ENCODE peak calls at places on chromosomes 12 and 14, in ten cellular contexts. H, U, K, E, T, W, R, J, O and V are unnamed samples.
A peak's percentile ranks its signal among the peaks of the same experiment; 100 is the strongest.

GRCh38 chr12:75528272-75528671 is 16.9 kb upstream of the KRR1 start:
- DNase-seq in O (no peak), R (no peak), H (no peak), K (no peak), E (no peak), T (no peak), J (no peak), W (no peak), U (no peak), V (no peak)

GRCh38 chr12:111766608-111767361 is at the start of gene ALDH2:
- DNase-seq in H (peak; percentile 84), J (peak; percentile 88), U (peak; percentile 99), T (no peak), E (peak; percentile 89), O (no peak), K (peak; percentile 91), W (peak; percentile 77), R (peak; percentile 60), V (no peak)

GRCh38 chr12:3218846-3219632 is 141.9 kb downstream of the TSPAN9 start:
- DNase-seq in E (no peak), O (no peak), H (no peak), T (no peak), K (no peak), W (no peak), J (no peak), U (no peak), R (no peak), V (no peak)

GRCh38 chr14:99654235-99655000 is 9.5 kb downstream of the HHIPL1 start:
- DNase-seq in U (no peak), K (peak; percentile 90), J (no peak), O (no peak), H (peak; percentile 52), T (no peak), R (no peak), E (no peak), W (no peak), V (no peak)

GRCh38 chr12:66763453-66763852 is 84.6 kb upstream of the GRIP1 start:
- DNase-seq in J (no peak), K (no peak), W (no peak), R (no peak), T (no peak), H (no peak), O (no peak), U (no peak), E (no peak), V (no peak)

GRCh38 chr12:123266679-123267277 is 4.9 kb downstream of the CDK2AP1 start:
- DNase-seq in O (no peak), E (no peak), T (no peak), R (no peak), W (no peak), H (no peak), K (no peak), J (no peak), U (no peak), V (no peak)

GRCh38 chr12:41460906-41461305 is 272.8 kb downstream of the PDZRN4 start:
- DNase-seq in W (no peak), R (no peak), O (no peak), U (no peak), J (no peak), E (no peak), K (no peak), T (no peak), H (no peak), V (no peak)

GRCh38 chr12:24741216-24741615 is 207.7 kb downstream of the BCAT1 start:
- DNase-seq in E (no peak), H (no peak), W (no peak), T (no peak), R (no peak), J (no peak), O (no peak), K (no peak), U (no peak), V (no peak)

GRCh38 chr12:11839093-11839641 is 189.7 kb downstream of the ETV6 start:
- DNase-seq in W (peak; percentile 93), J (no peak), E (no peak), U (no peak), K (no peak), O (peak; percentile 73), T (no peak), H (peak; percentile 42), R (no peak), V (no peak)

GRCh38 chr14:93042968-93043940 is 72.5 kb downstream of the ITPK1 start:
- DNase-seq in U (peak; percentile 81), E (no peak), W (peak; percentile 22), O (no peak), K (no peak), H (peak; percentile 92), J (no peak), T (no peak), R (no peak), V (no peak)

GRCh38 chr14:75906228-75906627 is 75.6 kb downstream of the TGFB3 start:
- DNase-seq in J (no peak), R (no peak), E (no peak), W (no peak), U (no peak), O (no peak), K (no peak), T (no peak), H (no peak), V (no peak)

GRCh38 chr14:58747181-58747580 is 109.4 kb downstream of the DACT1 start:
- DNase-seq in U (no peak), W (no peak), T (no peak), O (peak; percentile 97), R (no peak), H (peak; percentile 35), K (peak; percentile 84), J (no peak), E (no peak), V (no peak)
- TF ChIP-seq POLR2AphosphoS5 in U (no peak), W (no peak), T (no peak), O (peak; percentile 73), R (no peak), H (peak; percentile 50), K (peak; percentile 59), J (peak; percentile 37), E (no peak), V (no peak)

GRCh38 chr12:98416845-98417244 is 98.5 kb upstream of the TMPO start:
- DNase-seq in E (no peak), K (no peak), T (no peak), O (no peak), R (no peak), J (no peak), H (no peak), W (peak; percentile 69), U (peak; percentile 55), V (no peak)
- TF ChIP-seq POLR2AphosphoS5 in E (no peak), K (no peak), T (no peak), O (no peak), R (no peak), J (no peak), H (no peak), W (no peak), U (no peak), V (no peak)

GRCh38 chr14:55077155-55077554 is 25.7 kb downstream of the MAPK1IP1L start:
- DNase-seq in J (no peak), E (no peak), O (no peak), W (no peak), U (no peak), H (peak; percentile 37), R (no peak), K (no peak), T (no peak), V (no peak)

GRCh38 chr14:55073856-55074255 is 22.4 kb downstream of the MAPK1IP1L start:
- DNase-seq in R (no peak), U (no peak), J (no peak), H (no peak), E (no peak), W (no peak), T (no peak), K (no peak), O (no peak), V (no peak)

GRCh38 chr14:55071870-55072640 is 20.6 kb downstream of the MAPK1IP1L start:
- DNase-seq in J (no peak), R (no peak), H (no peak), U (no peak), K (no peak), W (peak; percentile 63), E (no peak), T (no peak), O (no peak), V (no peak)

GRCh38 chr14:55075628-55076027 is 24.2 kb downstream of the MAPK1IP1L start:
- DNase-seq in K (no peak), U (no peak), J (no peak), T (no peak), R (no peak), O (no peak), E (no peak), W (no peak), H (no peak), V (no peak)

DNA sequence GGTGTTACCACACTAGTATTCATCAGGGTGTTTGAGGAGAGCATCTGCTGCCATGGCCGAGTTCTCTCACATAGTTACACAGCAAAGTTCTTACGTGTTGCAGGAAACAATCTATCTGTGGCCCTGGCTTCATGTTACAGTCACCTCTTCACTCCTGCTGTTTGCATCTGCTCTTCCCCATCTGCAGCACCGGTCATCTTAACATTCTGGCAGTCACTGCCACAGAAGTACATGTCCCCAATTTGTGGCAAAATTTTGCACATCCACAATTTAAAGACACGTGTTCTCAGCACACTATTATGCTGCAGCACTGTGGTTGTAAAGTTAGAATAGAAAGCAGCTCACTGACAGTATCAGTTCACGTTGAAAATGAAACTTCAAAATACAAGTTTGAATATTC is 23.2 kb downstream of the MAPK1IP1L start:
- DNase-seq in T (no peak), U (no peak), H (no peak), J (no peak), E (no peak), K (no peak), W (no peak), R (no peak), O (no peak), V (no peak)
- TF ChIP-seq POLR2AphosphoS5 in T (no peak), U (no peak), H (no peak), J (no peak), E (no peak), K (no peak), W (no peak), R (peak; percentile 62), O (no peak), V (no peak)

GRCh38 chr14:73787760-73788508 is 63.7 kb upstream of the PTGR2 start:
- DNase-seq in J (no peak), T (no peak), U (no peak), O (no peak), H (no peak), R (no peak), W (peak; percentile 56), E (peak; percentile 34), K (peak; percentile 52), V (no peak)

GRCh38 chr14:73785336-73785833 is 66.2 kb upstream of the PTGR2 start:
- DNase-seq in E (peak; percentile 77), U (peak; percentile 61), K (peak; percentile 76), T (no peak), R (no peak), O (no peak), H (peak; percentile 49), J (no peak), W (peak; percentile 75), V (peak; percentile 46)

GRCh38 chr14:73785834-73786631 is 65.6 kb upstream of the PTGR2 start:
- DNase-seq in J (peak; percentile 92), E (peak; percentile 92), T (no peak), O (peak; percentile 83), H (peak; percentile 89), U (peak; percentile 74), W (peak; percentile 84), R (no peak), K (peak; percentile 94), V (no peak)

GRCh38 chr14:73786632-73786941 is 65.0 kb upstream of the PTGR2 start:
- DNase-seq in R (no peak), K (peak; percentile 76), W (peak; percentile 29), J (no peak), H (peak; percentile 40), O (no peak), T (no peak), U (peak; percentile 83), E (no peak), V (no peak)

GRCh38 chr14:73786942-73787759 is 64.5 kb upstream of the PTGR2 start:
- DNase-seq in T (no peak), U (peak; percentile 83), E (peak; percentile 95), O (no peak), K (peak; percentile 85), W (peak; percentile 37), H (peak; percentile 76), R (no peak), J (no peak), V (no peak)
- TF ChIP-seq POLR2AphosphoS5 in T (peak; percentile 43), U (peak; percentile 5), E (peak; percentile 86), O (no peak), K (peak; percentile 60), W (peak; percentile 8), H (peak; percentile 47), R (peak; percentile 63), J (no peak), V (no peak)